ENCODE peak calls at places on chromosomes 11 and 22, in six cellular contexts. C, E, N, L, I and U are unnamed samples.

GRCh38 chr22:46754110-46754799 is 8.2 kb upstream of the TBC1D22A start:
- DNase-seq in C (no peak), E (no peak), N (peak; percentile 94), L (no peak), I (peak; percentile 91), U (peak; percentile 90)

GRCh38 chr22:29156507-29156906 is 49.2 kb upstream of the EMID1 start:
- DNase-seq in C (peak; percentile 69), E (peak; percentile 34), N (no peak), L (peak; percentile 78), I (no peak), U (no peak)

GRCh38 chr22:37024339-37025157 is 5.0 kb downstream of the MPST start:
- DNase-seq in C (no peak), E (no peak), N (no peak), L (no peak), I (no peak), U (no peak)

GRCh38 chr22:19823191-19823590 is 31.5 kb downstream of the GNB1L start:
- DNase-seq in C (no peak), E (peak; percentile 1), N (no peak), L (no peak), I (no peak), U (no peak)

GRCh38 chr11:40384991-40385390 is 1074.5 kb downstream of the LRRC4C start:
- DNase-seq in C (no peak), E (no peak), N (no peak), L (no peak), I (no peak), U (peak; percentile 14)

GRCh38 chr11:76276046-76276772 is 69.9 kb upstream of the WNT11 start:
- DNase-seq in C (no peak), E (no peak), N (no peak), L (no peak), I (no peak), U (no peak)

GRCh38 chr22:41799486-41800347 is 762 bp upstream of the CCDC134 start:
- DNase-seq in C (peak; percentile 31), E (peak; percentile 9), N (peak; percentile 34), L (peak; percentile 15), I (no peak), U (no peak)

GRCh38 chr22:40281717-40282116 is 64.6 kb upstream of the ADSL start:
- DNase-seq in C (no peak), E (no peak), N (no peak), L (no peak), I (peak; percentile 44), U (no peak)

GRCh38 chr11:134474942-134475341 is 62.9 kb upstream of the B3GAT1 start:
- DNase-seq in C (no peak), E (no peak), N (no peak), L (no peak), I (no peak), U (no peak)

GRCh38 chr22:35688913-35689675 is 28.6 kb upstream of the APOL5 start:
- DNase-seq in C (no peak), E (no peak), N (no peak), L (no peak), I (no peak), U (no peak)

GRCh38 chr11:127070808-127071207 is 70.2 kb upstream of the KIRREL3 start:
- DNase-seq in C (no peak), E (no peak), N (no peak), L (no peak), I (no peak), U (no peak)

GRCh38 chr22:45296628-45297297 is 12.0 kb downstream of the UPK3A start:
- DNase-seq in C (no peak), E (no peak), N (no peak), L (no peak), I (no peak), U (no peak)

GRCh38 chr22:23856721-23857605 is 712 bp upstream of the SLC2A11 start:
- DNase-seq in C (peak; percentile 71), E (peak; percentile 41), N (no peak), L (peak; percentile 63), I (no peak), U (no peak)

GRCh38 chr11:9947231-9947864 is 283.5 kb downstream of the SWAP70 start:
- DNase-seq in C (no peak), E (no peak), N (no peak), L (no peak), I (no peak), U (no peak)

GRCh38 chr11:4684631-4685285 is 12.9 kb downstream of the OR51E2 start:
- DNase-seq in C (no peak), E (no peak), N (no peak), L (no peak), I (no peak), U (no peak)

GRCh38 chr11:21485426-21485825 is 707.5 kb upstream of the ANO5 start:
- DNase-seq in C (no peak), E (no peak), N (no peak), L (no peak), I (no peak), U (no peak)

GRCh38 chr11:128039140-128040021 is 548.0 kb downstream of the ETS1 start:
- DNase-seq in C (no peak), E (no peak), N (no peak), L (no peak), I (no peak), U (peak; percentile 92)

GRCh38 chr11:40294343-40294723 is 1165.1 kb downstream of the LRRC4C start:
- DNase-seq in C (no peak), E (no peak), N (no peak), L (no peak), I (no peak), U (no peak)

GRCh38 chr11:12358302-12359188 is 18.8 kb upstream of the PARVA start:
- DNase-seq in C (no peak), E (no peak), N (no peak), L (no peak), I (no peak), U (no peak)

GRCh38 chr11:103622296-103622695 is 414.1 kb upstream of the DDI1 start:
- DNase-seq in C (no peak), E (no peak), N (no peak), L (no peak), I (no peak), U (no peak)

GRCh38 chr11:68120212-68121066 is 749 bp downstream of the CHKA start:
- DNase-seq in C (peak; percentile 65), E (peak; percentile 57), N (peak; percentile 52), L (peak; percentile 80), I (no peak), U (no peak)

GRCh38 chr11:488579-488978 is 18.5 kb downstream of the RNH1 start:
- DNase-seq in C (no peak), E (no peak), N (no peak), L (no peak), I (no peak), U (no peak)
- TF ChIP-seq CTCF in C (no peak), E (no peak), N (no peak), L (no peak), I (no peak), U (no peak)

GRCh38 chr22:50473855-50474671 is 772 bp downstream of the SBF1 start:
- DNase-seq in C (no peak), E (peak; percentile 48), N (peak; percentile 33), L (peak; percentile 69), I (no peak), U (no peak)

GRCh38 chr22:50474711-50475651 is at the start of gene SBF1:
- DNase-seq in C (peak; percentile 90), E (peak; percentile 94), N (peak; percentile 94), L (peak; percentile 96), I (no peak), U (peak; percentile 28)

GRCh38 chr22:50471197-50471847 is 3.5 kb downstream of the SBF1 start:
- DNase-seq in C (no peak), E (no peak), N (no peak), L (no peak), I (no peak), U (no peak)

GRCh38 chr22:50471962-50472361 is 2.9 kb downstream of the SBF1 start:
- DNase-seq in C (no peak), E (no peak), N (no peak), L (no peak), I (no peak), U (no peak)

GRCh38 chr22:50473088-50473487 is 1.7 kb downstream of the SBF1 start:
- DNase-seq in C (no peak), E (no peak), N (no peak), L (no peak), I (no peak), U (no peak)
- TF ChIP-seq CTCF in C (no peak), E (no peak), N (peak; percentile 15), L (peak; percentile 17), I (peak; percentile 61), U (peak; percentile 30)

GRCh38 chr11:119290894-119291497 is 25.9 kb downstream of the MCAM start:
- DNase-seq in C (no peak), E (no peak), N (no peak), L (no peak), I (no peak), U (no peak)

GRCh38 chr11:119298726-119299125 is 18.2 kb downstream of the MCAM start:
- DNase-seq in C (no peak), E (no peak), N (peak; percentile 65), L (no peak), I (no peak), U (no peak)

GRCh38 chr11:119293461-119293860 is 23.5 kb downstream of the MCAM start:
- DNase-seq in C (no peak), E (no peak), N (no peak), L (no peak), I (no peak), U (no peak)

GRCh38 chr11:119297938-119298337 is 19.0 kb downstream of the MCAM start:
- DNase-seq in C (no peak), E (no peak), N (no peak), L (no peak), I (no peak), U (no peak)

GRCh38 chr11:119295178-119295577 is 21.8 kb downstream of the MCAM start:
- DNase-seq in C (no peak), E (no peak), N (no peak), L (no peak), I (no peak), U (no peak)
- TF ChIP-seq CTCF in C (no peak), E (no peak), N (no peak), L (no peak), I (peak; percentile 59), U (no peak)

GRCh38 chr11:102320166-102320565 is 2.9 kb downstream of the BIRC3 start:
- DNase-seq in C (no peak), E (no peak), N (no peak), L (no peak), I (no peak), U (no peak)

GRCh38 chr11:102317768-102318103 is 452 bp downstream of the BIRC3 start:
- DNase-seq in C (no peak), E (no peak), N (no peak), L (no peak), I (no peak), U (no peak)

GRCh38 chr11:102317099-102317767 is at the start of gene BIRC3:
- DNase-seq in C (peak; percentile 64), E (peak; percentile 29), N (peak; percentile 70), L (peak; percentile 71), I (peak; percentile 99), U (peak; percentile 71)

GRCh38 chr11:102319544-102319943 is 2.3 kb downstream of the BIRC3 start:
- DNase-seq in C (no peak), E (no peak), N (no peak), L (no peak), I (no peak), U (no peak)

DNA sequence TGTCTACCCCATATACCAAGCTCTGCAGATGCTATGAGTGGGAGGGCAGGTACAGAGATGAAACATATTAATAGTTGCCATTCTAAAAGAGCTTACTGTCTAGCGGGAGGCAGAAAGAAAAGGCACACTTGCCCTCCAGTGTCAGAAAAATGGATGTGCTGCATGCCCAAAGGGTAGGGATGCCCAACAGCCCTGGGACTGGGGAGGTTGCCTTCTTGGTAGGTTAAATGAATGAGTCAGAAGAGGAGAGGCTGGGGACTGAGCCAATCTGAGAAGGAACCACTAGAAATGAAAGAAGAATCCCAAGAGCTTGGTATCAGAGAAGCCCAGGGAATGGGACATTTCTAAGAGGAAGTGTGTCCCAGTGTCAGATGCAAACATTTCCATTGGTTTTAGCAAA is 1.2 kb downstream of the BIRC3 start:
- DNase-seq in C (no peak), E (no peak), N (no peak), L (no peak), I (no peak), U (no peak)
- TF ChIP-seq CTCF in C (no peak), E (no peak), N (no peak), L (no peak), I (no peak), U (no peak)